ENCODE peak calls at places on chromosomes 5 and 9, in five cellular contexts. S is GM06990, W is ovary, Z is PC-9, Q is IMR-90. P is an unnamed sample. For H3K27me3, the result is how much of the 10 kb centered on the place peaks cover.

GRCh38 chr5:13003457-13003856 is 941.0 kb downstream of the DNAH5 start:
- DNase-seq in S (no peak), W (no peak), Z (no peak), Q (no peak), P (no peak)

GRCh38 chr9:81720450-81721086 is 31.2 kb upstream of the TLE1 start:
- DNase-seq in S (no peak), W (no peak), Z (peak), Q (no peak), P (no peak)

GRCh38 chr9:135047521-135047920 is 39.9 kb upstream of the OLFM1 start:
- DNase-seq in S (no peak), W (no peak), Z (no peak), Q (no peak), P (no peak)

GRCh38 chr5:56711191-56711590 is 104.2 kb upstream of the MAP3K1 start:
- DNase-seq in S (no peak), W (no peak), Z (no peak), Q (peak), P (no peak)

GRCh38 chr5:177410575-177410974 is 1.2 kb upstream of the F12 start:
- DNase-seq in S (no peak), W (no peak), Z (no peak), Q (no peak), P (no peak)

GRCh38 chr5:111486055-111486454 is 26.3 kb downstream of the STARD4 start:
- DNase-seq in S (no peak), W (no peak), Z (no peak), Q (no peak), P (no peak)

GRCh38 chr9:618478-618877 is 223.0 kb upstream of the DMRT1 start:
- DNase-seq in S (no peak), W (no peak), Z (no peak), Q (peak), P (no peak)

GRCh38 chr5:172102913-172103629 is 85.0 kb downstream of the STK10 start:
- DNase-seq in S (no peak), W (no peak), Z (peak), Q (peak), P (no peak)

GRCh38 chr9:116073826-116074225 is 79.8 kb upstream of the PAPPA start:
- DNase-seq in S (no peak), W (no peak), Z (no peak), Q (peak), P (peak)

GRCh38 chr9:134951461-134951860 is 33.7 kb upstream of the FCN1 start:
- DNase-seq in S (no peak), W (no peak), Z (no peak), Q (no peak), P (no peak)

GRCh38 chr9:130893250-130894101 is 3.1 kb downstream of the QRFP start:
- DNase-seq in S (no peak), W (peak), Z (no peak), Q (no peak), P (no peak)

GRCh38 chr5:58156354-58156753 is 303.5 kb downstream of the PLK2 start:
- DNase-seq in S (no peak), W (no peak), Z (no peak), Q (peak), P (no peak)

GRCh38 chr5:73380052-73380451 is 68.5 kb downstream of the FOXD1 start:
- DNase-seq in S (no peak), W (no peak), Z (no peak), Q (no peak), P (no peak)

GRCh38 chr9:127987103-127987614 is 6.4 kb upstream of the EEIG1 start:
- DNase-seq in S (no peak), W (no peak), Z (peak), Q (no peak), P (no peak)

GRCh38 chr5:175032741-175033151 is 308.4 kb downstream of the MSX2 start:
- DNase-seq in S (no peak), W (no peak), Z (no peak), Q (no peak), P (no peak)

GRCh38 chr9:98066235-98066634 is 9.7 kb downstream of the NANS start:
- DNase-seq in S (no peak), W (no peak), Z (no peak), Q (no peak), P (no peak)

GRCh38 chr9:134570726-134571325 is 70.8 kb upstream of the COL5A1 start:
- DNase-seq in S (no peak), W (peak), Z (no peak), Q (no peak), P (peak)

GRCh38 chr9:82247318-82247717 is 258.7 kb downstream of the SPATA31D1 start:
- DNase-seq in S (no peak), W (no peak), Z (no peak), Q (no peak), P (no peak)

GRCh38 chr5:82405166-82405565 is 127.0 kb upstream of the RPS23 start:
- DNase-seq in S (no peak), W (no peak), Z (peak), Q (peak), P (no peak)

GRCh38 chr9:130960522-130961378 is 21.7 kb upstream of the FIBCD1 start:
- DNase-seq in S (no peak), W (no peak), Z (no peak), Q (no peak), P (no peak)

GRCh38 chr9:127539982-127540663 is 72.0 kb upstream of the STXBP1 start:
- DNase-seq in S (no peak), W (no peak), Z (no peak), Q (no peak), P (no peak)

GRCh38 chr9:69283003-69283402 is 42.0 kb upstream of the ENTREP1 start:
- DNase-seq in S (no peak), W (no peak), Z (no peak), Q (no peak), P (no peak)

GRCh38 chr5:107812570-107813141 is 141.9 kb upstream of the EFNA5 start:
- DNase-seq in S (peak), W (no peak), Z (no peak), Q (peak), P (no peak)

GRCh38 chr5:72531496-72532190 is 24.4 kb upstream of the ZNF366 start:
- DNase-seq in S (no peak), W (no peak), Z (no peak), Q (no peak), P (no peak)

GRCh38 chr5:118996098-118996497 is 7.8 kb upstream of the DTWD2 start:
- DNase-seq in S (no peak), W (no peak), Z (no peak), Q (no peak), P (no peak)

GRCh38 chr9:97990259-97990658 is 7.1 kb downstream of the ANP32B start:
- DNase-seq in S (no peak), W (no peak), Z (peak), Q (peak), P (no peak)

GRCh38 chr9:123165813-123166212 is 102.6 kb downstream of the STRBP start:
- DNase-seq in S (no peak), W (no peak), Z (no peak), Q (no peak), P (no peak)

GRCh38 chr5:137497396-137498290 is 1.5 kb downstream of the SPOCK1 start:
- DNase-seq in S (peak), W (no peak), Z (no peak), Q (no peak), P (no peak)
- H3K4me3 ChIP-seq in S (no peak), W (peak), Z (no peak), Q (peak), P (peak)

DNA sequence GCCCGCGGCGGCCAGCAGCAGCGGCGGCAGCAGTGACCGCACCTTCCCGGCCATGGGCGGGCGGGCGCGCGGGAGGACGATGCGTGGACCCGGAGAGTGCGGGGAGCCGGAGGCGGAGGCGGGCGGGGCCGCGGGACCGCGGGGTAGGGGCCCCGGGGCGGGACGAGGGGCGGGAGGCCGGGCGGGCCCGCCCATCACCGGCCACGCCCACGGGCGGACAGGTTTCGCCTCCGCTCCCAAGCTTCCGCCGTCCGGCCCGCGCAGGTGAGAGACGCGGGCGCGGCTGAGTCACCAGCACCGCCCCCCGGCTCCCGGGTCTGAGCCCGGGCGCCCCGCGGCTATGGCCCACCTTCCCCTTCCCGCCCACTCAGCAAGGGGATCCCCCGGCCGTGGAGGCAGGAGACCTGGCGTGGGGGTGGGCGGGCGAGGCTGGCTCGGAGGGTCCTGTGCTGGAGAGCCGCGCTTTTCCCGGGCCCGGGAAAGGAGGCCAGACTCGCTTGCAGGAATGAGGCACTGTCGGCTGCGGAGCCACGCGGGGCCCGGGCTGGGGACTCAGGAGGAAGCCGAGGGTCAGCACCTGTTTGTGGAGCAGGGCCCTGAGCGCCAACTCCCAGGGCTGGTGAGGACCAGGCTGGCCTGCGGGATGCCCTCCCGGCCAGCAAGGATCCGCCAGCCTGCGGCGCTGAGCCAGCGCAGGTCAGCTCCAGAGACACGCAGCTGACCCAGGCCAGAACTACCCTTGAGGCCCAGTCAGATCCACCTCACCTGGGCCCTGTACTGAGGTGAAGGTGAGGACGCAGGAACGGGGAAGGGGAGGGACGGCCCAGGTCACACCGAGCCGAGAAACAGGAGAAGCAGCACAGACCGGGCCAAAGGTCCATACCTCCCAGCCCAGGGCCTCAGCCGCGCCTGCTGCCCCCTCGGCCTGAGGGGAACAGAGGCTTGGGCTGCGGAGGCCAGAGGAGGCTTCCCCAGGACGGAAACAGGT is at the start of gene ENTPD2:
- DNase-seq in S (no peak), W (no peak), Z (peak), Q (no peak), P (no peak)
- H3K27me3 ChIP-seq in S (under half), W (under half), Z (under half), Q (half or more), P (under half)

DNA sequence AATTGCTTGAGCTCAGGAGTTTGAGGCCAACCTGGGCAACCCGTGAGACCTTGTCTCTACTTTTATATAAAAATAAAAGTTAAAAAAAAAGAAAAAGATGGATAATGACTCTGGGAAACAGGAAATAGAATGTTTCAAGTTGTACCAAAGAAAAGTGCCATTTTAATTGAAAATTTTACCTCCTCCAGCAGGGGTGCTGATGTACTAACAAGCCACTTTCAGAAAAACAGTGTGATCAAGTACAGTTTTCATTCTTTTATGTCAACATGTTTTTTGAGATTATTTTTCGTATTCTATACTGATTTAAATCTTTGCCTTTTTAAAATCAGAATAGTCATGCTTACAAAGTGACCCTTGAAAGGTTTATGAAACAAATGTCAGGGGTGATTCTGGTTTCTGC is 30.8 kb downstream of the F2R start:
- DNase-seq in S (no peak), W (no peak), Z (no peak), Q (no peak), P (no peak)
- TF ChIP-seq CTCF in S (peak), W (no peak), Z (no peak), Q (no peak), P (no peak)

DNA sequence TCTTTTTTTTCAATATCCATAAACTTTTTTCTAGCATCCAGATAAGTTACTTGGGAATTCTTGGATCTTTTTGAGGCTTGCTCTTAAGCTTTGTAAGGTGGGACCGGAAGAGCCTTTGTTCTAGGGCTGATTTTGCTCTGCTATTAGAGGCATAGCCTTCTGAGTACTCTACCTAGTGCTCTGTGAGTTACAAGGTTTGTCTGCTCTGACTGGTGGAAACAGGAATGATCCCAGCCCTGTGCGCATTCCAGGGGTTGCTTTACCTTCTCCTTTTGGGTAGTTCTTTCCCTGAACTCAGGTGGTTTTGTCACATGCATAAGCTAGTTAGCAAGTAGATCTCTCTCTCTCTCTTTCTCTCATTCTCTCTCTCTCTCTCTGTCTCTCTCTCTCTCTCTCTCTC is 180.8 kb upstream of the PCSK5 start:
- DNase-seq in S (no peak), W (no peak), Z (no peak), Q (no peak), P (no peak)
- H3K4me3 ChIP-seq in S (no peak), W (no peak), Z (no peak), Q (no peak), P (no peak)

DNA sequence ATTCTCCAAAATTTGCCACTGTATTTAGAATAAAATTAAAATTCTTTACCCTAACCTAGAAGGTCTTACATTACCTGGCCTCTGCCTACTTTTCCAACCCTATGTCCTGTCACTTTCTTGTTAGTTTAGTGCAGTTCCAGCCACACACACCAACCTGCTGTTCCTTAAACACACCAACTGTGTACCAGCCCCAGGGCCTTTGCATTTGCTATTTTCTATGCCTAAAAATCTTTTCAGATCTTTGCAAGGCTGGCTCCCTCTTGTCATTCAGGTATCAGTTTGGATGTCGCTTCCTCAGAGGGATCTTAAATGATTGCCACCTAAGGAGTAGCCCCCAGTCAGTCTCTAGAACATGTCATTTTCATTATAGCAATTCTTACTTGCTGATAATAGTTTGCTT is 17.7 kb upstream of the NRG2 start:
- DNase-seq in S (no peak), W (no peak), Z (no peak), Q (no peak), P (no peak)
- H3K27me3 ChIP-seq in S (under half), W (under half), Z (half or more), Q (under half), P (under half)

GRCh38 chr9:110850401-110851135 is 182.0 kb downstream of the MUSK start:
- DNase-seq in S (no peak), W (no peak), Z (no peak), Q (no peak), P (no peak)
- TF ChIP-seq CTCF in S (no peak), W (no peak), Z (no peak), Q (no peak), P (no peak)

GRCh38 chr9:19785230-19785629 is 3.6 kb downstream of the SLC24A2 start:
- DNase-seq in S (no peak), W (no peak), Z (no peak), Q (no peak), P (no peak)
- H3K4me3 ChIP-seq in S (no peak), W (no peak), Z (no peak), Q (no peak), P (no peak)

GRCh38 chr5:140055152-140055551 is 12.1 kb upstream of the NRG2 start:
- DNase-seq in S (no peak), W (no peak), Z (no peak), Q (no peak), P (no peak)
- H3K27me3 ChIP-seq in S (under half), W (under half), Z (half or more), Q (under half), P (under half)

DNA sequence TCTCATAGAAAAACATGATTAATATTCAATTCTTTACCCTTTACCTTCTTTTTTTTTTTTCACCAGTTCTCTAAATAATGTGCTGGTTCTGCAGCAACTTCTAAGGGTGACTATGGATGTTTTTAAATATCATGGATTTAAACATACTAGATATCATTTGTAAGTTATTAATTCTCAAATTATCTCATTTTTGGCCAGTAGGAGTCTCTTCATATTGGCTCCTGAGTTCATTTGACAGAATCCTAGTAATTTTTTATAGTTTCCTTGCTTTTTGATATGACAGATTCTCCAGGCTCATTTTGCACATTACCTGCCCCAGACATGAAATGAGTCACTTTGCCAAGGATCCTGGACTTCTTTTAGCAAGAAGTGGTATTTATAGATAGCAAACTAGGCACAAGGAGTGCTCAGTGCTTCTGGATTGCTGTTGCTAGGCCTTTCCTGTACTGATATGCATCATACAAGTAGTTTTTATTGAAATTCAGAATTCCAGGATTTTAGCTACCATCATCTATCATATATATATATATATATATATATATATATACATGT is 201.3 kb upstream of the IL12B start:
- DNase-seq in S (no peak), W (no peak), Z (no peak), Q (no peak), P (no peak)
- TF ChIP-seq CTCF in S (no peak), W (no peak), Z (peak), Q (peak), P (no peak)

P was measured in uterus.